ENCODE peak calls at places on chromosomes 16 and 17, in seven cellular contexts. One of them, this sample, is unnamed.

GRCh38 chr16:700684-701584 is 4.7 kb downstream of the FBXL16 start:
- DNase-seq in PC-3: no peak
- DNase-seq in PC-9: no peak
- DNase-seq in GM12865: no peak
- DNase-seq in left lung: no peak
- DNase-seq in type B pancreatic cell: no peak
- DNase-seq in dorsolateral prefrontal cortex: no peak
- DNase-seq in this sample: peak; percentile 70

GRCh38 chr17:320139-320538 is 32.5 kb downstream of the RPH3AL start:
- DNase-seq in PC-3: no peak
- DNase-seq in PC-9: no peak
- DNase-seq in GM12865: no peak
- DNase-seq in left lung: no peak
- DNase-seq in type B pancreatic cell: no peak
- DNase-seq in dorsolateral prefrontal cortex: no peak
- DNase-seq in this sample: no peak

GRCh38 chr16:31873556-31874353 is at the start of gene ZNF267:
- DNase-seq in PC-3: peak; percentile 86
- DNase-seq in PC-9: peak; percentile 84
- DNase-seq in GM12865: peak; percentile 95
- DNase-seq in left lung: peak; percentile 96
- DNase-seq in type B pancreatic cell: peak; percentile 90
- DNase-seq in dorsolateral prefrontal cortex: peak; percentile 93
- DNase-seq in this sample: peak; percentile 88

GRCh38 chr16:12395266-12395665 is 408.4 kb downstream of the CPPED1 start:
- DNase-seq in PC-3: no peak
- DNase-seq in PC-9: no peak
- DNase-seq in GM12865: no peak
- DNase-seq in left lung: no peak
- DNase-seq in type B pancreatic cell: no peak
- DNase-seq in dorsolateral prefrontal cortex: no peak
- DNase-seq in this sample: no peak

GRCh38 chr16:54952195-54952594 is 21.5 kb downstream of the IRX5 start:
- DNase-seq in PC-3: no peak
- DNase-seq in PC-9: no peak
- DNase-seq in GM12865: no peak
- DNase-seq in left lung: no peak
- DNase-seq in type B pancreatic cell: no peak
- DNase-seq in dorsolateral prefrontal cortex: no peak
- DNase-seq in this sample: no peak

GRCh38 chr16:25838724-25839186 is 147.0 kb downstream of the HS3ST4 start:
- DNase-seq in PC-3: peak; percentile 61
- DNase-seq in PC-9: peak; percentile 37
- DNase-seq in GM12865: peak; percentile 52
- DNase-seq in left lung: no peak
- DNase-seq in type B pancreatic cell: no peak
- DNase-seq in dorsolateral prefrontal cortex: peak; percentile 6
- DNase-seq in this sample: peak; percentile 22

GRCh38 chr17:57670769-57671545 is 74.1 kb downstream of the CCDC182 start:
- DNase-seq in PC-3: no peak
- DNase-seq in PC-9: no peak
- DNase-seq in GM12865: no peak
- DNase-seq in left lung: no peak
- DNase-seq in type B pancreatic cell: peak; percentile 43
- DNase-seq in dorsolateral prefrontal cortex: no peak
- DNase-seq in this sample: peak; percentile 18

GRCh38 chr17:36857698-36858097 is 79.6 kb upstream of the LHX1 start:
- DNase-seq in PC-3: no peak
- DNase-seq in PC-9: no peak
- DNase-seq in GM12865: no peak
- DNase-seq in left lung: no peak
- DNase-seq in type B pancreatic cell: no peak
- DNase-seq in dorsolateral prefrontal cortex: no peak
- DNase-seq in this sample: no peak

GRCh38 chr17:79835470-79835899 is 3.8 kb downstream of the CBX4 start:
- DNase-seq in PC-3: no peak
- DNase-seq in PC-9: no peak
- DNase-seq in GM12865: no peak
- DNase-seq in left lung: no peak
- DNase-seq in type B pancreatic cell: no peak
- DNase-seq in dorsolateral prefrontal cortex: no peak
- DNase-seq in this sample: no peak

GRCh38 chr17:79838541-79839274 is 532 bp downstream of the CBX4 start:
- DNase-seq in PC-3: peak; percentile 46
- DNase-seq in PC-9: no peak
- DNase-seq in GM12865: peak; percentile 66
- DNase-seq in left lung: peak; percentile 62
- DNase-seq in type B pancreatic cell: no peak
- DNase-seq in dorsolateral prefrontal cortex: peak; percentile 45
- DNase-seq in this sample: peak; percentile 66

GRCh38 chr17:79837888-79838540 is 1.2 kb downstream of the CBX4 start:
- DNase-seq in PC-3: no peak
- DNase-seq in PC-9: peak; percentile 55
- DNase-seq in GM12865: peak; percentile 62
- DNase-seq in left lung: no peak
- DNase-seq in type B pancreatic cell: no peak
- DNase-seq in dorsolateral prefrontal cortex: no peak
- DNase-seq in this sample: no peak

GRCh38 chr17:79835953-79836951 is 3.0 kb downstream of the CBX4 start:
- DNase-seq in PC-3: peak; percentile 35
- DNase-seq in PC-9: peak; percentile 64
- DNase-seq in GM12865: no peak
- DNase-seq in left lung: peak; percentile 84
- DNase-seq in type B pancreatic cell: no peak
- DNase-seq in dorsolateral prefrontal cortex: no peak
- DNase-seq in this sample: no peak

DNA sequence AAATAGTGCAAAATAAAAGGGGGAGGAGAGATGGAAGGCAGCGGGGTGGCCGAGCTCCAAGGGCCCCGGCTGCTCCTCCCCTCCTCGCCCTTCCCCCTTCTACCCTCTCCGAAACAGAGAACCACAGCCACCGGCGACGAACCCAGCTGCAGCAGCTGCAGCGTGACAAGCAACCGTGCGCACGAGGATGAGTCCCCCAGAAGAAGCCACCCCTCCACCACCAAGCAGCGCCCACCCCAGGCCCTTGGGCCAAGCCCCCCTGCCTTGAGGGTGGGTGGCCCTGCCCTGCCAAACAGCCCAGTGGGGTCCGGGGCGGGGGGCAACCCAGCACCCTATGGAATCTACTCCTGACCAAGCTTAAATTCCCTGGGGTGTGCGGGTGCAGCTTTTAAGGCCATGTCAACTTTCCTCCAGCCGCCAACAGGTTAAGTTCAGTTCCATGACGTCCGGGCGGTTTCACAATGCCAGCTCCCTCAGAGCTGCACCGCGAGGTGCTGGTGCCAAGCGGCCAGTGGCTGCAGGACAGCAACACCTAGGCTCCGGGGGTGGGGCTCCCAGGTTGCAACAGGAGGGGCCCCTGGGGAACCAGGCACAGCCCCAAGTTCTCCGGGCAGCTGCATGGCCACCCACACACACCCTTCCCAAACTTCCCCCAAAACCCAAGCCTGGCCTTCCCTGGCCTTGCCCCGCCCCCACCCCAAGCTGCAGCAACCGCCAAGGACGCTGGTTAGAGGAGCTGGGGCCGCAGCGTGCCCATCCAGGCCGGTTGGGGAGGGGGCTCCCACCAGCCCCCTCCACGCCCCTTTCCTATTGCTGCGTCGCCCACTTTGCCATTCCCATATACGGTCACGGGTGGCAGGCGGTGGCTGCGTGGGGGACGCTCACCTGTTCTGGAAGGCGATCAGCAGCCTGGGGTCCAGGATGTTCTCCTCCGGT is 2.0 kb downstream of the CBX4 start:
- DNase-seq in PC-3: peak; percentile 93
- DNase-seq in PC-9: peak; percentile 85
- DNase-seq in GM12865: peak; percentile 90
- DNase-seq in left lung: peak; percentile 91
- DNase-seq in type B pancreatic cell: no peak
- DNase-seq in dorsolateral prefrontal cortex: peak; percentile 42
- DNase-seq in this sample: peak; percentile 81
- TF ChIP-seq CTCF in PC-3: no peak
- TF ChIP-seq CTCF in PC-9: no peak
- TF ChIP-seq CTCF in GM12865: no peak
- TF ChIP-seq CTCF in left lung: peak; percentile 10
- TF ChIP-seq CTCF in type B pancreatic cell: no peak
- TF ChIP-seq CTCF in dorsolateral prefrontal cortex: no peak
- TF ChIP-seq CTCF in this sample: no peak

DNA sequence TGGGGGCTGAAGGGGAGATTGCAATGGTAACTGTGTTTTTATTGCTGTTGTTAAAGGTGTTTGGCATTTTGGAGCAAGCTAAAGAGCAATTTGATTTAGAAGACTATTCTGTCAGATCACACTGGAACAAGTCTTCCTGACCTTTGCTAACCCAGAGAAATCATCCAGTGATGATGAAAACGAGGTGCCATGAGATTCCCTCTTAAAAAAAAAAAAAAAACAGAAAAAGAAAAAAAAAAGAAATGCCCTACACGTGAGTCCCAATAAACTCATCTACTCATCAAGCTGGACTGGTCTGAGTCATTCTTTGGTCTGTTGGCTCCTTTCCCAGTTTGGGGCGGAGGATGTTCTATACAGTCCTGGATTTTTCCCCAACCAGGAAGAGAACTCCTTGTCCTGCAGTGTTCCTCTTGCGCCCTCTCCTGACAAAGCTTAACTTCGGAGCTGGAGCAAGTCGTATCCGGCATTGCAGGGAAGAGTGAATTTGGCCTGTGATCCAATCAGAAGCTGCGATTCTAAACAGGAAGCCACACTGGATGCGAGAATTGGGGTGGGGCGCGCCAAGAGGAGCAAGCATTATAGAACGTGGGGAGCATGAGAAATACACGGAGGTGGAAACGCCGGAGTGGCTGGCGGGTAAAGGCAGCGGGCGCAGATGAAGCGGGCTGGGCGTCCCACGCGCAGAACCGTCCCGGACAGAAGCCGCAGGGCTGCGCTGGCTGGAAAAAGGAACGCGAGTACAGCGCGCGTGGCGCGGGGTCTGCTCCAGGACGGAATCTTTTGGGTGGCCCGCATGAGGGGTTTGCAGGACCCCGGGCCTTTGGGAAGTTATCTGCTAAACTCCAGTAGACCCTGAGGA is 22.4 kb upstream of the CRYM start:
- DNase-seq in PC-3: peak; percentile 98
- DNase-seq in PC-9: peak; percentile 100
- DNase-seq in GM12865: peak; percentile 94
- DNase-seq in left lung: peak; percentile 95
- DNase-seq in type B pancreatic cell: peak; percentile 86
- DNase-seq in dorsolateral prefrontal cortex: peak; percentile 93
- DNase-seq in this sample: peak; percentile 84
- TF ChIP-seq CTCF in PC-3: peak; percentile 86
- TF ChIP-seq CTCF in PC-9: peak; percentile 80
- TF ChIP-seq CTCF in GM12865: peak; percentile 65
- TF ChIP-seq CTCF in left lung: peak; percentile 67
- TF ChIP-seq CTCF in type B pancreatic cell: peak; percentile 85
- TF ChIP-seq CTCF in dorsolateral prefrontal cortex: peak; percentile 89
- TF ChIP-seq CTCF in this sample: peak; percentile 69

GRCh38 chr17:14196337-14196997 is 40.2 kb downstream of the CDRT15 start:
- DNase-seq in PC-3: no peak
- DNase-seq in PC-9: no peak
- DNase-seq in GM12865: no peak
- DNase-seq in left lung: no peak
- DNase-seq in type B pancreatic cell: no peak
- DNase-seq in dorsolateral prefrontal cortex: no peak
- DNase-seq in this sample: no peak
- TF ChIP-seq CTCF in PC-3: peak; percentile 51
- TF ChIP-seq CTCF in PC-9: peak; percentile 40
- TF ChIP-seq CTCF in GM12865: peak; percentile 20
- TF ChIP-seq CTCF in left lung: peak; percentile 26
- TF ChIP-seq CTCF in type B pancreatic cell: peak; percentile 53
- TF ChIP-seq CTCF in dorsolateral prefrontal cortex: no peak
- TF ChIP-seq CTCF in this sample: no peak

GRCh38 chr16:67179421-67180080 is 4.2 kb downstream of the MATCAP1 start:
- DNase-seq in PC-3: no peak
- DNase-seq in PC-9: no peak
- DNase-seq in GM12865: peak; percentile 43
- DNase-seq in left lung: no peak
- DNase-seq in type B pancreatic cell: no peak
- DNase-seq in dorsolateral prefrontal cortex: no peak
- DNase-seq in this sample: no peak
- TF ChIP-seq CTCF in PC-3: peak; percentile 38
- TF ChIP-seq CTCF in PC-9: no peak
- TF ChIP-seq CTCF in GM12865: no peak
- TF ChIP-seq CTCF in left lung: no peak
- TF ChIP-seq CTCF in type B pancreatic cell: peak; percentile 31
- TF ChIP-seq CTCF in dorsolateral prefrontal cortex: no peak
- TF ChIP-seq CTCF in this sample: peak; percentile 8